ENCODE peak calls at places on chromosomes 12 and 14, in seven cellular contexts. N, W, O, P, T, I and R are unnamed samples.

GRCh38 chr14:75647650-75648049 is 13.0 kb downstream of the ERG28 start:
- DNase-seq in W (peak), O (no peak), N (no peak), T (no peak), P (no peak), I (peak), R (no peak)

GRCh38 chr12:64724201-64724745 is 34.9 kb downstream of the GNS start:
- DNase-seq in O (no peak), T (no peak), N (no peak), P (no peak), I (peak), W (no peak), R (no peak)

GRCh38 chr14:40129162-40129561 is 696.9 kb upstream of the FBXO33 start:
- DNase-seq in N (no peak), W (no peak), P (no peak), T (no peak), O (no peak), I (no peak), R (no peak)

GRCh38 chr12:56462565-56462964 is 5.8 kb upstream of the SPRYD4 start:
- DNase-seq in O (peak), I (no peak), P (no peak), N (peak), W (no peak), T (no peak), R (no peak)

GRCh38 chr12:55693323-55694187 is 14.1 kb downstream of the ITGA7 start:
- DNase-seq in P (no peak), O (no peak), W (no peak), N (peak), I (no peak), T (no peak), R (no peak)

GRCh38 chr14:53214384-53214783 is 61.3 kb upstream of the DDHD1 start:
- DNase-seq in T (no peak), P (no peak), O (no peak), I (no peak), W (no peak), N (no peak), R (no peak)

GRCh38 chr14:101017209-101017608 is 113.7 kb upstream of the RTL1 start:
- DNase-seq in O (no peak), N (peak), T (no peak), W (peak), I (no peak), P (no peak), R (peak)

GRCh38 chr12:100553851-100554404 is 19.6 kb upstream of the GAS2L3 start:
- DNase-seq in P (peak), W (peak), O (no peak), I (no peak), T (no peak), N (no peak), R (no peak)

GRCh38 chr12:3033538-3033865 is 43.7 kb upstream of the TSPAN9 start:
- DNase-seq in W (no peak), O (no peak), P (no peak), I (no peak), T (no peak), N (no peak), R (no peak)

GRCh38 chr14:71130491-71131179 is 223.4 kb downstream of the PCNX1 start:
- DNase-seq in O (no peak), N (peak), T (no peak), I (peak), P (peak), W (peak), R (peak)

DNA sequence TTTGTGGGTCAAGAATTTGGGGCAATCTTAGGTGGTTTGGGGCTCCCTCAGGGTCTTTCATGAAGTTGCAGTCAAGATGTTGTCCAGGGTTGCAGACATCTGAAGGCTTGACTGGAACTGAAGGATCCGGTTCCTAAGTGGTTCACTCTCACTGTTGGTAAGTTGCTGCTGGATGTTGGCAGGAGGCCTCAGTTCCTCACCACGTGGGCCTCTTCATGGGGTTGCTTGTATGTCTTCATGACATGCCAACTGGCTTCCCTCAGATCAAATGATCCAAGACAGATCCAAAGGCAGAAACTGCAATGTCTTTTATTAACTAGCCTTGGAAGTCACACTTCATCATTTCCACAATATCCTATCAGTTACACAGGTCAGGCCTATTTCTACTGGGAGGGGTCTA is 49.2 kb downstream of the ARF6 start:
- DNase-seq in N (no peak), O (no peak), I (no peak), P (no peak), T (no peak), W (no peak), R (no peak)
- H3K18ac ChIP-seq in N (no peak), O (no peak), I (no peak), P (no peak), T (no peak), W (peak), R (no peak)

GRCh38 chr14:105588236-105588860 is 62.0 kb downstream of the TMEM121 start:
- DNase-seq in P (no peak), N (no peak), O (no peak), W (no peak), I (no peak), T (no peak), R (no peak)

GRCh38 chr14:105589161-105589925 is 63.0 kb downstream of the TMEM121 start:
- DNase-seq in P (no peak), O (no peak), T (no peak), N (no peak), W (no peak), I (no peak), R (no peak)

DNA sequence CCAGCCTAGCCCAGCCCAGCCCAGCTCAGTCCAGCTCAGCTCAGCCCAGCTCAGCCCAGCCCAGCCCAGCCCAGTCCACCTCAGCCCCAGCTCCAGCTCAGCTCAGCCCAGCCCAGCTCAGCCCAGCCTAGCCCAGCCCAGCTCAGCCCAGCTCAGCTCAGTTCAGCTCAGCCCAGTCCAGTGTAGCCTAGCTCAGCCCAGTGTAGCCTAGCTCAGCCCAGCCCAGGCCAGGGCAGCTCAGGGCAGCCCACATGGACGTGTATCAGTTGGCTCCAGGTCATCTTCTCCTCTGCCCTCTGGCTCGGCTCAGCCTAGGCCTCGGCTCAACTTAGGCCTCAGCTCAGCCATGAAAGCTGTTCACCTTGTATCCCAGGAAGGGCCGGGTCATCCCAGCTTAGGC is 64.7 kb downstream of the TMEM121 start:
- DNase-seq in T (no peak), I (no peak), P (no peak), O (no peak), N (no peak), W (no peak), R (no peak)
- H3K18ac ChIP-seq in T (no peak), I (no peak), P (no peak), O (no peak), N (no peak), W (no peak), R (no peak)

GRCh38 chr14:72685456-72685855 is 208.4 kb downstream of the DPF3 start:
- DNase-seq in N (no peak), T (no peak), W (peak), O (no peak), I (no peak), P (no peak), R (no peak)
- H3K18ac ChIP-seq in N (no peak), T (no peak), W (no peak), O (no peak), I (no peak), P (no peak), R (no peak)

DNA sequence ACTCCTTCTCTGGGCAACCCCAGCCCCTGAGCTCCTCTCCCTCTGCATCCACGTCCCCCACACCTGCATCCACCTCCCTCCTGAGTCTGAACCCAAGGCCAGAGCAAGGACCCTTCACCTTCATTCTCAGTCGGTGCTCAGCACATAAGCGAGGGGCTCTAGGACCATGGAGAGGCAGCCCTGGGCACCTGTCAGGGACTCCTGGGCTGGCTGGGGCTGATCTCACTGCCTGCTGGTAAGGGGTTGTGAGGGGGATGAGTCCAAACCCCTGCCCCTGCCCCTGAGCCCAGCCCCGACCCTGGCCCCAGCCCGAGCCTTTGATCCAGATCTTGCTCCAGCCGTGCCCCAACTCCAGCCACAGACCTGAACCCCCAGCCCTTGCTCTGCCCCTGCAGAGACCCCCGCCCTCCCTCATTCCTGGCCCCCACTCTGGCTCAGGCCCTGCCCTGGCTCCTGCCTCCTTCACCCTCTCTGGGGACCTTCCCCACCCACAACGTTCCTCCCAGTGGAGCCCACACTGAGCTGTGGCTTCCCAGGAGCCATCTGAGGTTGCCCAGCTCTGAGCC is 888 bp upstream of the CCDC197 start:
- DNase-seq in N (no peak), I (no peak), P (no peak), W (no peak), O (no peak), T (no peak), R (no peak)
- H3K18ac ChIP-seq in N (no peak), I (no peak), P (no peak), W (no peak), O (peak), T (peak), R (no peak)